ENCODE peak calls at places on chromosomes 1 and 21, in seven cellular contexts. J is GM12878, H is SK-N-SH, E is H1, O is sigmoid colon, Y is K562, Q is transverse colon. Z is an unnamed sample. For H3K4me1, the result is how much of the 10 kb centered on the place peaks cover.

GRCh38 chr1:3001471-3002348 is 19.6 kb upstream of the ACTRT2 start:
- DNase-seq in J (no peak), H (no peak), E (no peak), O (peak), Y (no peak), Q (peak), Z (no peak)

GRCh38 chr1:220378571-220379302 is 106.5 kb upstream of the RAB3GAP2 start:
- DNase-seq in J (no peak), H (no peak), E (no peak), O (no peak), Y (no peak), Q (peak), Z (no peak)

GRCh38 chr1:178294654-178295053 is 200.8 kb downstream of the RASAL2 start:
- DNase-seq in J (no peak), H (no peak), E (no peak), O (no peak), Y (no peak), Q (no peak), Z (no peak)

GRCh38 chr1:16122916-16123315 is 33.0 kb downstream of the EPHA2 start:
- DNase-seq in J (peak), H (no peak), E (no peak), O (peak), Y (no peak), Q (no peak), Z (no peak)

GRCh38 chr1:47411441-47411840 is 4.6 kb upstream of the FOXE3 start:
- DNase-seq in J (no peak), H (no peak), E (no peak), O (no peak), Y (no peak), Q (no peak), Z (no peak)

GRCh38 chr1:109290137-109290536 is 7.2 kb upstream of the PSRC1 start:
- DNase-seq in J (no peak), H (no peak), E (no peak), O (no peak), Y (no peak), Q (no peak), Z (no peak)

GRCh38 chr1:17639703-17640340 is 100.3 kb downstream of the ARHGEF10L start:
- DNase-seq in J (no peak), H (no peak), E (no peak), O (no peak), Y (no peak), Q (no peak), Z (no peak)

GRCh38 chr1:26788515-26788785 is 700 bp downstream of the PIGV start:
- DNase-seq in J (no peak), H (no peak), E (no peak), O (no peak), Y (no peak), Q (no peak), Z (no peak)

GRCh38 chr1:241589524-241589923 is 50.6 kb downstream of the CHML start:
- DNase-seq in J (no peak), H (no peak), E (no peak), O (no peak), Y (no peak), Q (no peak), Z (no peak)

GRCh38 chr1:46394108-46394871 is at the start of gene FAAH:
- DNase-seq in J (no peak), H (peak), E (peak), O (peak), Y (no peak), Q (peak), Z (no peak)

GRCh38 chr1:208312706-208313105 is 68.5 kb upstream of the PLXNA2 start:
- DNase-seq in J (no peak), H (no peak), E (no peak), O (no peak), Y (no peak), Q (no peak), Z (no peak)

GRCh38 chr1:161128591-161129420 is 3.7 kb downstream of the DEDD start:
- DNase-seq in J (no peak), H (no peak), E (no peak), O (no peak), Y (no peak), Q (no peak), Z (no peak)

GRCh38 chr1:161133220-161133740 is 813 bp upstream of the DEDD start:
- DNase-seq in J (no peak), H (peak), E (no peak), O (no peak), Y (peak), Q (no peak), Z (no peak)

GRCh38 chr1:161130266-161130665 is 2.2 kb downstream of the DEDD start:
- DNase-seq in J (no peak), H (no peak), E (no peak), O (no peak), Y (no peak), Q (no peak), Z (no peak)

GRCh38 chr1:161131721-161132409 is 602 bp downstream of the DEDD start:
- DNase-seq in J (no peak), H (peak), E (no peak), O (no peak), Y (peak), Q (no peak), Z (no peak)

GRCh38 chr1:161132410-161133219 is at the start of gene DEDD:
- DNase-seq in J (peak), H (peak), E (peak), O (peak), Y (peak), Q (peak), Z (peak)
- TF ChIP-seq EP300 in J (peak), H (no peak), E (no peak), O (no peak), Y (no peak), Q (peak), Z (no peak)

GRCh38 chr1:117467336-117467735 is 100.1 kb downstream of the MAN1A2 start:
- DNase-seq in J (no peak), H (no peak), E (no peak), O (no peak), Y (no peak), Q (no peak), Z (no peak)

DNA sequence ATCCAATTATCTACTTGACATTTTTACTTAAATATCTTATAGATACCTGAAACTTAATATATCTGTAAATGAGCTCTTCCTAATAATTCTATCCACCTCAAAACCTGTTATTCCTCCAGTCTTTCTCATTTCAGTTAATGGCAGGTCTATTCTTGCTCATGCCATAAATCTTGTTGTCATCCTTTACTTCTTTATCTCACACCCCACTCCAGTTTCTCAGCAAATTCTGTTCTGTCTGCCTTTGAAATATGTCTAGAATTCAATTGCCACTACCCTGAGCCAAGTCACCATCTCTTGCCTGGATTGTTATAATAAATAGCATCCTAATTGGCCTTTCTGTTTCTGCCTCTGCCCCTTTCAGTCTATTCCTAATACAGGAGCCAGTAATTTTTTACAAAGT is 105.8 kb downstream of the MAN1A2 start:
- DNase-seq in J (no peak), H (no peak), E (no peak), O (no peak), Y (no peak), Q (no peak), Z (no peak)
- H3K4me1 ChIP-seq in J (under half), H (under half), E (under half), O (under half), Y (under half), Q (under half), Z (under half)

DNA sequence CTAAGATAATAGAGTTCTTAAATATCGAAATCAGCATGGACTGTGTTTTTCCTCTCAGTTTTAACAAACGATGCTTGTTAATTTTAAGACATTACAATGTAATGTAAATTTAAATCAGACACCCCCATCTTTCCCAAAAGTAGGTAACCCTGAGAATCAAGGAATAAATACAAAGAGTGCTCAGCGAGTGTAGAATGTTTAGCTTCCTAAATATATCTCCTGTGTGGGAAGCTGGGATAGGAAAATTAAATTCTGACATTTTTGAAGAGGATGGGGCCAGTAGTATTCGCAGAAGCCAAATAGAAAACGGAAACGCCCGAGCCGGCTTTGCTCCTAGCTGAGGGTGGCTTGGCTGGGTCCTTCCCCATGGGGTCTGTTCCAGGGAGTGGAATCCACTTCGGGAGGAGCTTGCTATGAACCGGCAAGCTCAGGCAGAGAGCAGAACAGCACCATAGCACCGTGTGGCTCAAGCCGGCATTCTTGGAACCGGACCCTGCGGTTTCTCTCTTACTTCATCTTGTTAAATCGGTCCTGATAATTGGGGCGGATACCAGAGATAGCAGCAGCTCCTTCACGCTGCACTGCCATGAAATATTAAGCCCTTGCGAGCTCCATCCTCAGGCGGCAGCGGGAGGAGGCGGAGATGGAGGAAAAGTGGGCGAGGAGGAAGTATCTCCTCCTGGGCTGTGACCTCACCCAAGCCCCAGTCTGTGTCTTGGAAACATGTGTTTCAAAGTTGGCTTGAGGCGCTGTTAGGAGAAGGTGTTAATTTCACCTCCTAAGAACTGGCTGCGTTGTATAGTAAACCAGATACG is 24.9 kb downstream of the MAP3K7CL start:
- DNase-seq in J (no peak), H (peak), E (no peak), O (peak), Y (no peak), Q (no peak), Z (no peak)
- TF ChIP-seq POLR2AphosphoS5 in J (no peak), H (no peak), E (no peak), O (no peak), Y (no peak), Q (no peak), Z (no peak)

GRCh38 chr1:218425647-218426342 is 80.7 kb downstream of the TGFB2 start:
- DNase-seq in J (no peak), H (no peak), E (no peak), O (no peak), Y (no peak), Q (no peak), Z (no peak)

GRCh38 chr1:218424528-218424927 is 79.4 kb downstream of the TGFB2 start:
- DNase-seq in J (no peak), H (no peak), E (no peak), O (no peak), Y (no peak), Q (no peak), Z (no peak)

GRCh38 chr1:218429301-218429700 is 84.2 kb downstream of the TGFB2 start:
- DNase-seq in J (no peak), H (no peak), E (no peak), O (no peak), Y (no peak), Q (no peak), Z (no peak)

GRCh38 chr1:218430346-218430745 is 85.2 kb downstream of the TGFB2 start:
- DNase-seq in J (no peak), H (no peak), E (no peak), O (no peak), Y (no peak), Q (no peak), Z (no peak)

DNA sequence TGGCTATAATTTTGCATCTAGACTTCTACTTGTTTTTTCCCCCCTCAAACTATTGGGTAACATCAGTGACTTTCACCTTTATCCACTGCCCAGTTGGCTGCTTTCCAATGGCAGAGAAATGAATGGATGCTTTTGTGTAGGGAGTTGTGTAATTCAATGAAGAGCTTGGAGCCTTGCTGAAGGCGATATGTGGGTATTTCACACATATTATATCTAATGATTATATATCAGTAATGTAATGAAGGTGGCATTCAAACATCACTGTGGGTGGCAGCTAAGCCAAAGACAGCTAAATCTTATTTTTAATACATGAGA is 81.2 kb downstream of the TGFB2 start:
- DNase-seq in J (no peak), H (no peak), E (no peak), O (peak), Y (no peak), Q (no peak), Z (no peak)
- TF ChIP-seq EP300 in J (no peak), H (no peak), E (no peak), O (no peak), Y (no peak), Q (no peak), Z (no peak)

GRCh38 chr1:44853201-44853600 is 10.1 kb upstream of the PTCH2 start:
- DNase-seq in J (no peak), H (no peak), E (no peak), O (no peak), Y (no peak), Q (no peak), Z (no peak)

GRCh38 chr1:44848456-44849181 is 5.6 kb upstream of the PTCH2 start:
- DNase-seq in J (no peak), H (no peak), E (no peak), O (no peak), Y (no peak), Q (no peak), Z (no peak)

GRCh38 chr1:44849575-44850132 is 6.6 kb upstream of the PTCH2 start:
- DNase-seq in J (no peak), H (no peak), E (no peak), O (no peak), Y (no peak), Q (no peak), Z (no peak)

GRCh38 chr1:44847786-44848185 is 4.7 kb upstream of the PTCH2 start:
- DNase-seq in J (no peak), H (no peak), E (no peak), O (no peak), Y (no peak), Q (no peak), Z (no peak)

GRCh38 chr1:44851308-44851707 is 8.3 kb upstream of the PTCH2 start:
- DNase-seq in J (no peak), H (no peak), E (no peak), O (no peak), Y (no peak), Q (no peak), Z (no peak)
- H3K4me1 ChIP-seq in J (under half), H (under half), E (under half), O (under half), Y (under half), Q (under half), Z (under half)

DNA sequence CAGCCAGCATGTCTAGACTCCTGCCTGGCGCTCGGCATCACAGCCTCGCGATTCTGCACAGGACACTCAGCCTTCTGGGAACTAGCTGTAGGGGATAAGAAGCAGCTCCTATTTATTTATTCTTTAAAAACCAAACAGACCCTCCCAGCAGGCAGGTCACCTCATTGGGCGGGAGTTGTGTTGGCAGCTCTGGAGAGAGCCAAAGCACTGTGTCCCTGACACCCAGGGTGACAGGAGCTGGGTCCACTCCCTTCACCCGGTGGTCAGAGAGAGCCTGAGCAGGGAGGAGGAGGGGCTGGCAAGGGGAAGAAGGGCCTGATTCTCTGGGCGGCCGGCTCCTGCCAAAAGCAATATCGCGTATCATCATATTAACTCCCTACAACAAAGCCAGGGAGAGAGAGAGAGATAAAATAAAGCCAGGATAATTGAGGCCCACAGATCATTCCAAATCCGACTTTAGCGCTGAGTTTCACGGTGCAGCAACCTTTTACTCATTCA is 79.6 kb upstream of the IFFO2 start:
- DNase-seq in J (no peak), H (peak), E (no peak), O (no peak), Y (no peak), Q (no peak), Z (peak)
- TF ChIP-seq POLR2AphosphoS5 in J (no peak), H (no peak), E (no peak), O (no peak), Y (no peak), Q (no peak), Z (no peak)

GRCh38 chr21:17523007-17523451 is 10.2 kb downstream of the CXADR start:
- DNase-seq in J (no peak), H (no peak), E (no peak), O (no peak), Y (no peak), Q (peak), Z (no peak)
- TF ChIP-seq EP300 in J (no peak), H (no peak), E (no peak), O (no peak), Y (no peak), Q (peak), Z (no peak)

GRCh38 chr1:227749916-227750710 is 14.9 kb downstream of the SNAP47 start:
- DNase-seq in J (no peak), H (no peak), E (no peak), O (no peak), Y (no peak), Q (no peak), Z (no peak)
- H3K4me1 ChIP-seq in J (under half), H (under half), E (under half), O (half or more), Y (under half), Q (under half), Z (under half)